ENCODE peak calls at places on chromosome 6, in six cellular contexts. One of them, this sample, is unnamed.

GRCh38 chr6:424741-425417 is 33.3 kb downstream of the IRF4 start:
- DNase-seq in endothelial cell: no peak
- DNase-seq in activated CD8-positive, alpha-beta T cell treated with anti-CD3 and anti-CD28 coated beads for 36 hours: no peak
- DNase-seq in cardiac muscle cell: no peak
- DNase-seq in spleen: peak; percentile 54
- DNase-seq in AG10803: no peak
- DNase-seq in this sample: no peak

GRCh38 chr6:156437084-156437879 is 339.9 kb upstream of the ARID1B start:
- DNase-seq in endothelial cell: no peak
- DNase-seq in activated CD8-positive, alpha-beta T cell treated with anti-CD3 and anti-CD28 coated beads for 36 hours: no peak
- DNase-seq in cardiac muscle cell: no peak
- DNase-seq in spleen: no peak
- DNase-seq in AG10803: no peak
- DNase-seq in this sample: no peak

GRCh38 chr6:157099912-157100593 is 223.3 kb downstream of the TMEM242 start:
- DNase-seq in endothelial cell: no peak
- DNase-seq in activated CD8-positive, alpha-beta T cell treated with anti-CD3 and anti-CD28 coated beads for 36 hours: peak; percentile 76
- DNase-seq in cardiac muscle cell: peak; percentile 69
- DNase-seq in spleen: no peak
- DNase-seq in AG10803: no peak
- DNase-seq in this sample: no peak

GRCh38 chr6:140009286-140009685 is 634.8 kb upstream of the CITED2 start:
- DNase-seq in endothelial cell: no peak
- DNase-seq in activated CD8-positive, alpha-beta T cell treated with anti-CD3 and anti-CD28 coated beads for 36 hours: no peak
- DNase-seq in cardiac muscle cell: no peak
- DNase-seq in spleen: no peak
- DNase-seq in AG10803: no peak
- DNase-seq in this sample: no peak

GRCh38 chr6:112061605-112062004 is 7.7 kb downstream of the CCN6 start:
- DNase-seq in endothelial cell: no peak
- DNase-seq in activated CD8-positive, alpha-beta T cell treated with anti-CD3 and anti-CD28 coated beads for 36 hours: no peak
- DNase-seq in cardiac muscle cell: no peak
- DNase-seq in spleen: no peak
- DNase-seq in AG10803: no peak
- DNase-seq in this sample: no peak

GRCh38 chr6:119207973-119208725 is 129.7 kb upstream of the FAM184A start:
- DNase-seq in endothelial cell: no peak
- DNase-seq in activated CD8-positive, alpha-beta T cell treated with anti-CD3 and anti-CD28 coated beads for 36 hours: no peak
- DNase-seq in cardiac muscle cell: peak; percentile 73
- DNase-seq in spleen: no peak
- DNase-seq in AG10803: peak; percentile 67
- DNase-seq in this sample: peak; percentile 81

GRCh38 chr6:53412316-53412715 is 63.6 kb upstream of the ELOVL5 start:
- DNase-seq in endothelial cell: no peak
- DNase-seq in activated CD8-positive, alpha-beta T cell treated with anti-CD3 and anti-CD28 coated beads for 36 hours: no peak
- DNase-seq in cardiac muscle cell: no peak
- DNase-seq in spleen: no peak
- DNase-seq in AG10803: no peak
- DNase-seq in this sample: no peak

GRCh38 chr6:45132059-45132458 is 196.1 kb upstream of the RUNX2 start:
- DNase-seq in endothelial cell: no peak
- DNase-seq in activated CD8-positive, alpha-beta T cell treated with anti-CD3 and anti-CD28 coated beads for 36 hours: no peak
- DNase-seq in cardiac muscle cell: peak; percentile 69
- DNase-seq in spleen: no peak
- DNase-seq in AG10803: peak; percentile 35
- DNase-seq in this sample: peak; percentile 28

GRCh38 chr6:149862901-149863595 is 1.1 kb downstream of the LRP11 start:
- DNase-seq in endothelial cell: peak; percentile 62
- DNase-seq in activated CD8-positive, alpha-beta T cell treated with anti-CD3 and anti-CD28 coated beads for 36 hours: peak; percentile 48
- DNase-seq in cardiac muscle cell: peak; percentile 76
- DNase-seq in spleen: peak; percentile 90
- DNase-seq in AG10803: peak; percentile 82
- DNase-seq in this sample: peak; percentile 90

GRCh38 chr6:3750324-3751018 is 1.0 kb downstream of the PXDC1 start:
- DNase-seq in endothelial cell: peak; percentile 47
- DNase-seq in activated CD8-positive, alpha-beta T cell treated with anti-CD3 and anti-CD28 coated beads for 36 hours: no peak
- DNase-seq in cardiac muscle cell: peak; percentile 82
- DNase-seq in spleen: peak; percentile 92
- DNase-seq in AG10803: peak; percentile 82
- DNase-seq in this sample: peak; percentile 93

GRCh38 chr6:35213824-35214756 is at the start of gene SCUBE3:
- DNase-seq in endothelial cell: peak; percentile 55
- DNase-seq in activated CD8-positive, alpha-beta T cell treated with anti-CD3 and anti-CD28 coated beads for 36 hours: peak; percentile 24
- DNase-seq in cardiac muscle cell: peak; percentile 44
- DNase-seq in spleen: no peak
- DNase-seq in AG10803: peak; percentile 28
- DNase-seq in this sample: peak; percentile 70

GRCh38 chr6:165052561-165053500 is 256.6 kb downstream of the C6orf118 start:
- DNase-seq in endothelial cell: no peak
- DNase-seq in activated CD8-positive, alpha-beta T cell treated with anti-CD3 and anti-CD28 coated beads for 36 hours: no peak
- DNase-seq in cardiac muscle cell: no peak
- DNase-seq in spleen: no peak
- DNase-seq in AG10803: no peak
- DNase-seq in this sample: no peak

GRCh38 chr6:111846511-111847409 is 26.5 kb downstream of the FYN start:
- DNase-seq in endothelial cell: no peak
- DNase-seq in activated CD8-positive, alpha-beta T cell treated with anti-CD3 and anti-CD28 coated beads for 36 hours: peak; percentile 65
- DNase-seq in cardiac muscle cell: no peak
- DNase-seq in spleen: no peak
- DNase-seq in AG10803: peak; percentile 33
- DNase-seq in this sample: peak; percentile 39

GRCh38 chr6:169968541-169969270 is 217.3 kb downstream of the ERMARD start:
- DNase-seq in endothelial cell: no peak
- DNase-seq in activated CD8-positive, alpha-beta T cell treated with anti-CD3 and anti-CD28 coated beads for 36 hours: no peak
- DNase-seq in cardiac muscle cell: no peak
- DNase-seq in spleen: peak; percentile 47
- DNase-seq in AG10803: no peak
- DNase-seq in this sample: no peak

GRCh38 chr6:35972471-35972985 is 51.6 kb upstream of the SRPK1 start:
- DNase-seq in endothelial cell: peak; percentile 34
- DNase-seq in activated CD8-positive, alpha-beta T cell treated with anti-CD3 and anti-CD28 coated beads for 36 hours: no peak
- DNase-seq in cardiac muscle cell: no peak
- DNase-seq in spleen: no peak
- DNase-seq in AG10803: no peak
- DNase-seq in this sample: peak; percentile 15

GRCh38 chr6:106448000-106448426 is 87.5 kb downstream of the CRYBG1 start:
- DNase-seq in endothelial cell: no peak
- DNase-seq in activated CD8-positive, alpha-beta T cell treated with anti-CD3 and anti-CD28 coated beads for 36 hours: peak; percentile 47
- DNase-seq in cardiac muscle cell: no peak
- DNase-seq in spleen: peak; percentile 89
- DNase-seq in AG10803: no peak
- DNase-seq in this sample: no peak

GRCh38 chr6:163413345-163414116 is 987 bp upstream of the QKI start:
- DNase-seq in endothelial cell: peak; percentile 96
- DNase-seq in activated CD8-positive, alpha-beta T cell treated with anti-CD3 and anti-CD28 coated beads for 36 hours: peak; percentile 86
- DNase-seq in cardiac muscle cell: peak; percentile 96
- DNase-seq in spleen: peak; percentile 97
- DNase-seq in AG10803: peak; percentile 90
- DNase-seq in this sample: peak; percentile 96

GRCh38 chr6:157840776-157841175 is 17.7 kb downstream of the SNX9 start:
- DNase-seq in endothelial cell: no peak
- DNase-seq in activated CD8-positive, alpha-beta T cell treated with anti-CD3 and anti-CD28 coated beads for 36 hours: no peak
- DNase-seq in cardiac muscle cell: peak; percentile 49
- DNase-seq in spleen: no peak
- DNase-seq in AG10803: peak; percentile 68
- DNase-seq in this sample: peak; percentile 64

GRCh38 chr6:4487538-4487937 is 288.7 kb upstream of the CDYL start:
- DNase-seq in endothelial cell: no peak
- DNase-seq in activated CD8-positive, alpha-beta T cell treated with anti-CD3 and anti-CD28 coated beads for 36 hours: peak; percentile 35
- DNase-seq in cardiac muscle cell: no peak
- DNase-seq in spleen: no peak
- DNase-seq in AG10803: no peak
- DNase-seq in this sample: no peak

GRCh38 chr6:116682334-116682712 is 1.3 kb downstream of the KPNA5 start:
- DNase-seq in endothelial cell: no peak
- DNase-seq in activated CD8-positive, alpha-beta T cell treated with anti-CD3 and anti-CD28 coated beads for 36 hours: peak; percentile 70
- DNase-seq in cardiac muscle cell: peak; percentile 70
- DNase-seq in spleen: no peak
- DNase-seq in AG10803: peak; percentile 61
- DNase-seq in this sample: peak; percentile 55

GRCh38 chr6:53484409-53485280 is 60.3 kb downstream of the GCLC start:
- DNase-seq in endothelial cell: peak; percentile 60
- DNase-seq in activated CD8-positive, alpha-beta T cell treated with anti-CD3 and anti-CD28 coated beads for 36 hours: peak; percentile 89
- DNase-seq in cardiac muscle cell: peak; percentile 84
- DNase-seq in spleen: no peak
- DNase-seq in AG10803: peak; percentile 70
- DNase-seq in this sample: peak; percentile 43

GRCh38 chr6:148501178-148501590 is 158.5 kb downstream of the SASH1 start:
- DNase-seq in endothelial cell: no peak
- DNase-seq in activated CD8-positive, alpha-beta T cell treated with anti-CD3 and anti-CD28 coated beads for 36 hours: no peak
- DNase-seq in cardiac muscle cell: peak; percentile 92
- DNase-seq in spleen: no peak
- DNase-seq in AG10803: peak; percentile 100
- DNase-seq in this sample: peak; percentile 90

GRCh38 chr6:170445487-170445886 is 107.6 kb downstream of the PSMB1 start:
- DNase-seq in endothelial cell: no peak
- DNase-seq in activated CD8-positive, alpha-beta T cell treated with anti-CD3 and anti-CD28 coated beads for 36 hours: no peak
- DNase-seq in cardiac muscle cell: no peak
- DNase-seq in spleen: peak; percentile 59
- DNase-seq in AG10803: no peak
- DNase-seq in this sample: no peak

GRCh38 chr6:39228111-39228971 is 934 bp downstream of the KCNK5 start:
- DNase-seq in endothelial cell: no peak
- DNase-seq in activated CD8-positive, alpha-beta T cell treated with anti-CD3 and anti-CD28 coated beads for 36 hours: peak; percentile 79
- DNase-seq in cardiac muscle cell: no peak
- DNase-seq in spleen: peak; percentile 74
- DNase-seq in AG10803: no peak
- DNase-seq in this sample: no peak

GRCh38 chr6:13427838-13428527 is 59.4 kb downstream of the GFOD1 start:
- DNase-seq in endothelial cell: no peak
- DNase-seq in activated CD8-positive, alpha-beta T cell treated with anti-CD3 and anti-CD28 coated beads for 36 hours: peak; percentile 94
- DNase-seq in cardiac muscle cell: no peak
- DNase-seq in spleen: peak; percentile 91
- DNase-seq in AG10803: no peak
- DNase-seq in this sample: no peak

DNA sequence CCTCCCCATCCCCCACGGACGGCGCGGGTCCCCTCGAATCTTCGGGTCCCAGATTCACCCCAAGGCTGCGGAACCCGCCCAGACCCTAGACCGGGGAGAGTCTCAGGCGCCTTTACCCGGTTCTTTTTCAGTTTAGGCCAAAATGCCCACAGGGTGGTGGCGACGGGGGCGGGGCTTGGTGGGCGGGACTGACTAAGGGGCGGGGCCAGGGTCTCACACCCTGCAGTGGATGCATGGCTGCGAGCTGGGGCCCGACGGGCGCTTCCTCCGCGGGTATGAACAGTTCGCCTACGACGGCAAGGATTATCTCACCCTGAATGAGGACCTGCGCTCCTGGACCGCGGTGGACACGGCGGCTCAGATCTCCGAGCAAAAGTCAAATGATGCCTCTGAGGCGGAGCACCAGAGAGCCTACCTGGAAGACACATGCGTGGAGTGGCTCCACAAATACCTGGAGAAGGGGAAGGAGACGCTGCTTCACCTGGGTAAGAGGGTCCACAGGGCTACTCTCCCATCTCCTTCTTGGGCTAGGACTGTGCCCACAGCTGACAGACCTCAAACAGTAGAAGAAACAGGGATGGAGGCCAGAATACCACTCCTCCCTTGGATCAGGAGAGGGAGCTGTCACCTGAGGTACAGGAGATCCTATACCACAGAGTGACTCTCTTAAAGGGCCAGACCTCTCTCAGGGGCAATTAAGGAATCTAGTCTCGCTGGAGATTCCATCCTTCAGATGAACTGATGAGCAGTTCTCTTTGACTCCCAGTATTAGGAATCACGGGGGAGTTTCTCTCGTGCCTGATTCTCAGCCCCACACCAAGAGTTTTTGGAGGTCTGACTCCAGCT is 945 bp downstream of the HLA-E start:
- DNase-seq in endothelial cell: peak; percentile 68
- DNase-seq in activated CD8-positive, alpha-beta T cell treated with anti-CD3 and anti-CD28 coated beads for 36 hours: peak; percentile 88
- DNase-seq in cardiac muscle cell: peak; percentile 74
- DNase-seq in spleen: peak; percentile 95
- DNase-seq in AG10803: peak; percentile 59
- DNase-seq in this sample: peak; percentile 81
- TF ChIP-seq CTCF in endothelial cell: no peak
- TF ChIP-seq CTCF in activated CD8-positive, alpha-beta T cell treated with anti-CD3 and anti-CD28 coated beads for 36 hours: no peak
- TF ChIP-seq CTCF in cardiac muscle cell: no peak
- TF ChIP-seq CTCF in spleen: peak; percentile 31
- TF ChIP-seq CTCF in AG10803: no peak
- TF ChIP-seq CTCF in this sample: no peak

GRCh38 chr6:74320715-74321114 is 624.7 kb downstream of the CD109 start:
- DNase-seq in endothelial cell: no peak
- DNase-seq in activated CD8-positive, alpha-beta T cell treated with anti-CD3 and anti-CD28 coated beads for 36 hours: no peak
- DNase-seq in cardiac muscle cell: no peak
- DNase-seq in spleen: no peak
- DNase-seq in AG10803: no peak
- DNase-seq in this sample: no peak
- TF ChIP-seq CTCF in endothelial cell: no peak
- TF ChIP-seq CTCF in activated CD8-positive, alpha-beta T cell treated with anti-CD3 and anti-CD28 coated beads for 36 hours: no peak
- TF ChIP-seq CTCF in cardiac muscle cell: no peak
- TF ChIP-seq CTCF in spleen: no peak
- TF ChIP-seq CTCF in AG10803: no peak
- TF ChIP-seq CTCF in this sample: no peak

DNA sequence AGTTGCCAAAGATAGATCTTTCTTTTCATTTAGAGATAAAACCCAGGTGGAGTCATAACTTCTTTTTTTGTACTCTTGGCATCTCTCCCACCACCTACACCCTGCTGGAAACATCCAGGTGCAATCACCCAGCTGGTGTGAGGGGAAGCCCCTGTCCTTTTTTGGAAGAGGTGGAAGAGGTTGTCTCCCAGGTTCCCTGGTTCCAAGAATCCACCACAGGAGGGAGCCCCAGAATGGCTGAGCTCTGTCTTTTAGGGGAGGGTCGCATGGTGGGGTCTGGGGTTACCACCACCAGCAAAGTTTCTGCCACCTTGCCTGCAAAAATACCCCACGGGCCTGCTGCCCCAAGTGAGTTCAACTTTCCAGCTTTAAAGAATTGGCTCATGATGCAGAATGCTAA is 10.8 kb downstream of the SMOC2 start:
- DNase-seq in endothelial cell: no peak
- DNase-seq in activated CD8-positive, alpha-beta T cell treated with anti-CD3 and anti-CD28 coated beads for 36 hours: no peak
- DNase-seq in cardiac muscle cell: no peak
- DNase-seq in spleen: no peak
- DNase-seq in AG10803: no peak
- DNase-seq in this sample: no peak
- TF ChIP-seq CTCF in endothelial cell: peak; percentile 28
- TF ChIP-seq CTCF in activated CD8-positive, alpha-beta T cell treated with anti-CD3 and anti-CD28 coated beads for 36 hours: no peak
- TF ChIP-seq CTCF in cardiac muscle cell: peak; percentile 36
- TF ChIP-seq CTCF in spleen: no peak
- TF ChIP-seq CTCF in AG10803: no peak
- TF ChIP-seq CTCF in this sample: no peak

GRCh38 chr6:142409794-142410193 is 108.0 kb downstream of the ADGRG6 start:
- DNase-seq in endothelial cell: no peak
- DNase-seq in activated CD8-positive, alpha-beta T cell treated with anti-CD3 and anti-CD28 coated beads for 36 hours: no peak
- DNase-seq in cardiac muscle cell: no peak
- DNase-seq in spleen: no peak
- DNase-seq in AG10803: no peak
- DNase-seq in this sample: no peak

GRCh38 chr6:142411145-142411544 is 109.3 kb downstream of the ADGRG6 start:
- DNase-seq in endothelial cell: no peak
- DNase-seq in activated CD8-positive, alpha-beta T cell treated with anti-CD3 and anti-CD28 coated beads for 36 hours: no peak
- DNase-seq in cardiac muscle cell: no peak
- DNase-seq in spleen: no peak
- DNase-seq in AG10803: no peak
- DNase-seq in this sample: no peak

GRCh38 chr6:142407685-142408273 is 106.0 kb downstream of the ADGRG6 start:
- DNase-seq in endothelial cell: no peak
- DNase-seq in activated CD8-positive, alpha-beta T cell treated with anti-CD3 and anti-CD28 coated beads for 36 hours: no peak
- DNase-seq in cardiac muscle cell: no peak
- DNase-seq in spleen: no peak
- DNase-seq in AG10803: no peak
- DNase-seq in this sample: no peak

GRCh38 chr6:142406131-142406530 is 104.3 kb downstream of the ADGRG6 start:
- DNase-seq in endothelial cell: no peak
- DNase-seq in activated CD8-positive, alpha-beta T cell treated with anti-CD3 and anti-CD28 coated beads for 36 hours: no peak
- DNase-seq in cardiac muscle cell: peak; percentile 33
- DNase-seq in spleen: no peak
- DNase-seq in AG10803: no peak
- DNase-seq in this sample: no peak

GRCh38 chr6:142408409-142408808 is 106.6 kb downstream of the ADGRG6 start:
- DNase-seq in endothelial cell: no peak
- DNase-seq in activated CD8-positive, alpha-beta T cell treated with anti-CD3 and anti-CD28 coated beads for 36 hours: no peak
- DNase-seq in cardiac muscle cell: no peak
- DNase-seq in spleen: no peak
- DNase-seq in AG10803: peak; percentile 37
- DNase-seq in this sample: no peak
- TF ChIP-seq CTCF in endothelial cell: peak; percentile 41
- TF ChIP-seq CTCF in activated CD8-positive, alpha-beta T cell treated with anti-CD3 and anti-CD28 coated beads for 36 hours: peak; percentile 30
- TF ChIP-seq CTCF in cardiac muscle cell: no peak
- TF ChIP-seq CTCF in spleen: no peak
- TF ChIP-seq CTCF in AG10803: peak; percentile 28
- TF ChIP-seq CTCF in this sample: no peak